ENCODE peak calls at places on chromosomes 7 and 10, in six cellular contexts. Z, M, F, Y, C and L are unnamed samples.

GRCh38 chr7:80967536-80968297 is 48.9 kb upstream of the SEMA3C start:
- DNase-seq in Z (no peak), M (no peak), F (no peak), Y (no peak), C (no peak), L (peak)

GRCh38 chr10:124711145-124711544 is 33.0 kb downstream of the FAM53B start:
- DNase-seq in Z (no peak), M (no peak), F (no peak), Y (no peak), C (no peak), L (no peak)

GRCh38 chr7:34156336-34156735 is 251.0 kb downstream of the BMPER start:
- DNase-seq in Z (no peak), M (no peak), F (no peak), Y (no peak), C (no peak), L (no peak)

GRCh38 chr10:20473361-20473760 is 423.8 kb downstream of the NEBL start:
- DNase-seq in Z (no peak), M (no peak), F (no peak), Y (no peak), C (no peak), L (peak)

GRCh38 chr10:129101232-129101980 is 365.6 kb upstream of the MGMT start:
- DNase-seq in Z (no peak), M (no peak), F (no peak), Y (no peak), C (no peak), L (peak)

GRCh38 chr10:2908851-2909630 is 158.3 kb upstream of the PFKP start:
- DNase-seq in Z (no peak), M (no peak), F (no peak), Y (no peak), C (no peak), L (no peak)

GRCh38 chr10:77333610-77334340 is 303.8 kb downstream of the KCNMA1 start:
- DNase-seq in Z (no peak), M (no peak), F (no peak), Y (no peak), C (peak), L (no peak)

GRCh38 chr7:68245688-68246087 is 1249.1 kb downstream of the TYW1 start:
- DNase-seq in Z (no peak), M (no peak), F (no peak), Y (no peak), C (no peak), L (no peak)

GRCh38 chr7:27134392-27134791 is 3.8 kb upstream of the HOXA4 start:
- DNase-seq in Z (no peak), M (no peak), F (no peak), Y (peak), C (no peak), L (no peak)